ENCODE peak calls at places on chromosomes 3 and 15, in eight cellular contexts. Y is memory B cell; C is EL; B is NCI-H1092; M is PC-9; L is T follicular helper cell; O is kidney; N is activated CD8-positive, alpha-beta memory T cell treated with anti-CD3 and anti-CD28 coated beads for 48 hours. P is an unnamed sample.

GRCh38 chr3:7371693-7372572 is 511.0 kb downstream of the GRM7 start:
- DNase-seq in N (no peak), O (no peak), L (no peak), Y (no peak), C (no peak), B (no peak), M (no peak), P (no peak)

GRCh38 chr3:167895684-167896083 is 160.2 kb downstream of the SERPINI1 start:
- DNase-seq in Y (no peak), O (no peak), B (no peak), C (no peak), N (no peak), L (no peak), M (no peak), P (no peak)

GRCh38 chr15:91224750-91225380 is 124.8 kb downstream of the SV2B start:
- DNase-seq in M (no peak), C (peak), N (no peak), L (no peak), B (peak), Y (no peak), O (no peak), P (peak)

GRCh38 chr3:150911780-150912179 is 6.5 kb upstream of the MINDY4B start:
- DNase-seq in O (no peak), L (no peak), Y (no peak), C (no peak), N (no peak), M (no peak), B (no peak), P (no peak)

GRCh38 chr15:90674476-90674875 is 42.7 kb upstream of the BLM start:
- DNase-seq in B (no peak), L (no peak), N (no peak), M (no peak), C (no peak), O (no peak), Y (no peak), P (no peak)

GRCh38 chr3:88807471-88808090 is 299.8 kb upstream of the EPHA3 start:
- DNase-seq in Y (no peak), M (no peak), C (peak), O (no peak), L (no peak), B (no peak), N (no peak), P (no peak)

GRCh38 chr3:16476636-16477035 is 36.9 kb downstream of the RFTN1 start:
- DNase-seq in Y (no peak), N (no peak), O (no peak), B (no peak), L (no peak), M (no peak), C (peak), P (no peak)

GRCh38 chr15:79853492-79854328 is 43.1 kb downstream of the MTHFS start:
- DNase-seq in C (peak), Y (peak), B (no peak), M (peak), N (peak), O (no peak), L (peak), P (peak)

GRCh38 chr3:15875016-15875689 is 77.4 kb upstream of the ANKRD28 start:
- DNase-seq in Y (no peak), L (no peak), C (peak), M (no peak), B (no peak), O (no peak), N (no peak), P (no peak)

GRCh38 chr15:70435872-70436271 is 327.5 kb downstream of the UACA start:
- DNase-seq in M (no peak), O (no peak), N (no peak), Y (no peak), B (no peak), L (no peak), C (no peak), P (no peak)